ENCODE peak calls at places on chromosomes 16 and 17, in seven cellular contexts. D is body of pancreas, K is heart right ventricle, L is psoas muscle, W is mesendoderm, P is aorta, N is GM23248. U is an unnamed sample. For H3K27me3, the result is how much of the 10 kb centered on the place peaks cover.

GRCh38 chr17:66250686-66251085 is 21.5 kb upstream of the APOH start:
- DNase-seq in K (no peak), W (peak), D (no peak), N (no peak), P (no peak), L (no peak), U (no peak)

GRCh38 chr16:4093495-4094137 is 22.6 kb downstream of the ADCY9 start:
- DNase-seq in D (no peak), L (peak), K (peak), N (peak), P (peak), W (no peak), U (peak)

GRCh38 chr17:10772425-10773380 is 31.2 kb downstream of the TMEM238L start:
- DNase-seq in D (peak), L (no peak), K (no peak), P (no peak), N (no peak), W (peak), U (no peak)

GRCh38 chr17:27354491-27355081 is 60.7 kb downstream of the WSB1 start:
- DNase-seq in K (no peak), W (peak), L (no peak), D (no peak), P (no peak), N (peak), U (no peak)

GRCh38 chr17:67053438-67054000 is 9.2 kb downstream of the CACNG1 start:
- DNase-seq in N (no peak), P (no peak), L (no peak), W (no peak), K (no peak), D (no peak), U (no peak)

GRCh38 chr17:77264617-77265230 is 124.0 kb downstream of the SEC14L1 start:
- DNase-seq in L (no peak), D (no peak), K (no peak), W (no peak), P (no peak), N (no peak), U (no peak)

GRCh38 chr17:46191332-46192210 is 1.7 kb downstream of the KANSL1 start:
- DNase-seq in L (no peak), P (no peak), W (peak), K (no peak), N (peak), D (no peak), U (no peak)

GRCh38 chr17:65593870-65594584 is 32.6 kb upstream of the AXIN2 start:
- DNase-seq in K (no peak), W (peak), D (no peak), N (peak), P (no peak), L (no peak), U (no peak)

GRCh38 chr17:45353047-45353446 is 36.2 kb upstream of the MAP3K14 start:
- DNase-seq in K (no peak), D (no peak), N (no peak), L (no peak), W (no peak), P (no peak), U (no peak)

GRCh38 chr16:75226550-75227360 is 8.0 kb downstream of the CTRB1 start:
- DNase-seq in P (no peak), N (no peak), K (no peak), W (no peak), D (peak), L (no peak), U (no peak)

GRCh38 chr16:54054237-54054780 is 232.3 kb downstream of the IRX3 start:
- DNase-seq in D (no peak), P (no peak), N (no peak), W (no peak), K (no peak), L (no peak), U (no peak)

GRCh38 chr16:24539850-24540484 is 601 bp downstream of the RBBP6 start:
- DNase-seq in P (peak), N (peak), D (peak), L (peak), K (peak), W (no peak), U (peak)

GRCh38 chr16:70691223-70692129 is 5.6 kb upstream of the MTSS2 start:
- DNase-seq in K (peak), N (peak), W (peak), D (no peak), P (peak), L (peak), U (peak)

GRCh38 chr17:71633391-71633849 is 487.4 kb upstream of the SOX9 start:
- DNase-seq in P (no peak), L (no peak), D (no peak), N (peak), K (no peak), W (no peak), U (no peak)

GRCh38 chr16:67445441-67445912 is 14.6 kb downstream of the HSD11B2 start:
- DNase-seq in D (no peak), N (no peak), W (no peak), P (no peak), L (no peak), K (peak), U (peak)

GRCh38 chr17:45824901-45825492 is 19.7 kb upstream of the SPPL2C start:
- DNase-seq in N (no peak), W (no peak), P (no peak), L (no peak), D (no peak), K (no peak), U (no peak)

GRCh38 chr16:50296807-50297206 is 30.5 kb downstream of the ADCY7 start:
- DNase-seq in L (no peak), D (no peak), K (no peak), P (peak), N (no peak), W (no peak), U (no peak)

GRCh38 chr17:75383842-75384195 is 21.7 kb downstream of the GRB2 start:
- DNase-seq in K (no peak), P (no peak), D (no peak), W (no peak), L (no peak), N (no peak), U (no peak)

GRCh38 chr16:50464325-50465290 is 83.6 kb upstream of the NKD1 start:
- DNase-seq in W (peak), L (no peak), D (no peak), P (no peak), K (no peak), N (no peak), U (no peak)

GRCh38 chr16:11156401-11156800 is 99.6 kb downstream of the SOCS1 start:
- DNase-seq in D (no peak), N (no peak), P (no peak), W (no peak), K (no peak), L (no peak), U (no peak)

GRCh38 chr17:73678999-73679398 is 34.8 kb upstream of the SDK2 start:
- DNase-seq in P (no peak), D (no peak), K (no peak), N (no peak), W (no peak), L (no peak), U (no peak)

GRCh38 chr17:14784997-14785696 is 480.0 kb downstream of the PMP22 start:
- DNase-seq in K (no peak), W (peak), P (no peak), D (no peak), L (no peak), N (no peak), U (no peak)

GRCh38 chr16:50166511-50167500 is 13.7 kb downstream of the TENT4B start:
- DNase-seq in D (no peak), P (no peak), W (no peak), K (no peak), L (no peak), N (peak), U (no peak)

GRCh38 chr16:88698694-88699045 is 7.5 kb downstream of the RNF166 start:
- DNase-seq in P (no peak), L (no peak), N (no peak), D (no peak), W (no peak), K (no peak), U (no peak)

GRCh38 chr17:31678431-31678830 is 180.6 kb downstream of the COPRS start:
- DNase-seq in D (no peak), K (no peak), L (peak), W (peak), P (no peak), N (peak), U (no peak)
- H3K27me3 ChIP-seq in D (under half), K (under half), L (under half), W (under half), P (under half), N (under half), U (under half)

GRCh38 chr16:55255890-55256289 is 68.1 kb upstream of the IRX6 start:
- DNase-seq in K (no peak), W (peak), L (no peak), N (no peak), D (no peak), P (no peak), U (no peak)
- H3K27me3 ChIP-seq in K (under half), W (under half), L (under half), N (under half), D (under half), P (under half), U (under half)

DNA sequence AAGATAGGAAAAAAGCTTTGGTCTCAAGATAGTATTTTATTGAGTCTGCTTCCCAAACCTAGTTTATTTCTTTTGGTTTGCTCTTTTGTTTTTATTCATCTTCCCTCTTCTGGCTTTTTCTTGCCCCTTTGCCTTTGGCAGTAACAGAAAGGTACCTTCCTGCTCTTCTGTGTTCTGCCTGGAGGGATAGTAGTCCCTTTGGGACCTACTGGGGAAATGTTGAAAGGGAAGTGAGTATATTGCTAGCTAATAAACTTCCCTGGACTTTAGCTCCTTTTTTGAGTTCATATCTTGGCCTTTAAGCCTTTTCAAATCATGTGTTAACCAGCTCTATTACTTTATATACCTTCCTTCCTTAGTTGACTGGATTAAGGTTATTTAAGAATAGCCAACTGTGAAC is 46.0 kb downstream of the OMG start:
- DNase-seq in P (no peak), D (no peak), W (peak), N (peak), K (no peak), L (no peak), U (no peak)
- H3K27me3 ChIP-seq in P (under half), D (under half), W (under half), N (under half), K (under half), L (under half), U (under half)

GRCh38 chr17:17711708-17712141 is 30.5 kb downstream of the RAI1 start:
- DNase-seq in K (no peak), D (no peak), N (no peak), L (no peak), W (no peak), P (no peak), U (no peak)
- H3K27me3 ChIP-seq in K (under half), D (under half), N (under half), L (under half), W (under half), P (under half), U (under half)

GRCh38 chr17:79120259-79120658 is 45.6 kb downstream of the ENGASE start:
- DNase-seq in P (no peak), L (no peak), K (no peak), N (no peak), D (no peak), W (no peak), U (no peak)

GRCh38 chr17:79116575-79117368 is 42.1 kb downstream of the ENGASE start:
- DNase-seq in N (no peak), L (no peak), P (no peak), D (no peak), K (no peak), W (no peak), U (no peak)

GRCh38 chr17:79118924-79119323 is 44.3 kb downstream of the ENGASE start:
- DNase-seq in W (no peak), K (no peak), D (no peak), N (no peak), P (no peak), L (no peak), U (no peak)

GRCh38 chr17:79115487-79115886 is 40.9 kb downstream of the ENGASE start:
- DNase-seq in D (no peak), N (no peak), K (no peak), P (no peak), W (no peak), L (no peak), U (no peak)

GRCh38 chr17:79117905-79118487 is 43.4 kb downstream of the ENGASE start:
- DNase-seq in D (no peak), L (no peak), W (no peak), P (no peak), N (no peak), K (no peak), U (no peak)
- H3K27me3 ChIP-seq in D (under half), L (under half), W (under half), P (under half), N (under half), K (under half), U (half or more)

DNA sequence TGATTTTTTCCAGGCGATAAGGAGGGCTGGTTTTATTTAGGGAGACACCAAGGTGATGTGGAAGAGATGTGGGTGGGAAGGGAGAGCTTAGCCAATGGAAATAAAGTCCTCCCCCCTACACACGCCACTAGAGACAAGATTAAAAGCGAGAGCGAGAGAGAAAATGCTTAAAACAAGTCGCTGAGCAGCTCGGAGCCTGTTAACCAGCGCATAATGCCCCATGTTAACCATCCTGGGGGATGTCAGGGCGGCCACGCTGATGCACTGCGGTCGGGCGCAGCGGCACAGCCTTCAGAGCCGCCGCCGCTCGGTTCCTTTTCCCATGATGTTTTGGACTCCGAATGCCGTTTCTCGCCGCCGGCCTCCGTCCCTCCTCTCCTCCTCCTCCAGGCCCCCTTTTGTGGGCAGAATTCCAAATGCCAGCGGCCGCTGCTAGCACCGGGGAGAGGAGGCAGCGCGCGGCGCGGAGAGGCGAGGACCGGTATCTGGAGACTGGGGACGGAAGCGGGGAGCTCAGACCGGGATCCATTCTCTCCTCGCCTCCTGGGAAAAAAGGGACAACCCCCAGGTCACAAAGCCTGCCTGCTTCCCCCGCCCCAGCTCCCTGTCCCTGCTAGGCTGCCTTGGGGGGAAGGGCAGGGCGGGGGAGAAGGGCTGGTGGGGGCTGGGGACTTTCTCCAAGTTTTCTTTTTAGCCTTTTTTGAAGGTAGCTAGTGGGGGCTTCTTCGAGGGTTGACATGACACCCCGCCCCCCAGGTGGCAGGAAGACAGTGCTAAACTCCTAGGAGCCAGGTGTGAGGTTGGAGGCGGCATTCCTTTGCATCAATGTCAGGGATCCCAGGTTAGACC is 98.1 kb upstream of the CCL2 start:
- DNase-seq in D (no peak), K (no peak), P (no peak), L (no peak), W (no peak), N (peak), U (no peak)
- H3K27me3 ChIP-seq in D (under half), K (under half), P (under half), L (half or more), W (under half), N (half or more), U (half or more)

GRCh38 chr16:48895142-48895541 is 285.2 kb upstream of the N4BP1 start:
- DNase-seq in K (no peak), L (no peak), N (no peak), P (no peak), D (no peak), W (no peak), U (no peak)

GRCh38 chr16:48897698-48898205 is 287.8 kb upstream of the N4BP1 start:
- DNase-seq in W (no peak), K (no peak), D (no peak), L (no peak), P (no peak), N (no peak), U (no peak)

GRCh38 chr16:48887646-48888045 is 277.7 kb upstream of the N4BP1 start:
- DNase-seq in P (no peak), L (no peak), K (no peak), W (no peak), N (no peak), D (no peak), U (no peak)

GRCh38 chr16:48892884-48893283 is 282.9 kb upstream of the N4BP1 start:
- DNase-seq in W (no peak), P (no peak), N (no peak), D (no peak), K (no peak), L (no peak), U (no peak)
- H3K27me3 ChIP-seq in W (under half), P (under half), N (under half), D (under half), K (under half), L (under half), U (half or more)

GRCh38 chr17:5798104-5798503 is 213.8 kb upstream of the NLRP1 start:
- DNase-seq in L (no peak), D (no peak), W (peak), P (no peak), N (no peak), K (no peak), U (no peak)
- H3K27me3 ChIP-seq in L (under half), D (under half), W (under half), P (under half), N (under half), K (under half), U (half or more)

GRCh38 chr17:28443901-28444638 is 29.4 kb upstream of the SLC13A2 start:
- DNase-seq in W (no peak), L (no peak), P (no peak), N (no peak), D (no peak), K (no peak), U (no peak)

GRCh38 chr17:28449861-28450260 is 23.6 kb upstream of the SLC13A2 start:
- DNase-seq in W (no peak), K (no peak), N (no peak), D (no peak), P (no peak), L (no peak), U (no peak)

GRCh38 chr17:28447396-28447760 is 26.1 kb upstream of the SLC13A2 start:
- DNase-seq in K (no peak), N (no peak), L (no peak), D (no peak), W (no peak), P (no peak), U (no peak)

GRCh38 chr17:28446716-28447395 is 26.6 kb upstream of the SLC13A2 start:
- DNase-seq in D (no peak), N (no peak), K (no peak), W (no peak), L (no peak), P (no peak), U (no peak)
- H3K27me3 ChIP-seq in D (under half), N (under half), K (under half), W (under half), L (under half), P (under half), U (under half)

U was measured in left ventricle myocardium inferior.